ENCODE peak calls at places on chromosomes 5 and 9, in seven cellular contexts. One of them, this sample, is unnamed.

GRCh38 chr5:26669523-26669922 is 368.9 kb downstream of the CDH9 start:
- DNase-seq in K562: no peak
- DNase-seq in prostate gland: no peak
- DNase-seq in transverse colon: no peak
- DNase-seq in HepG2: no peak
- DNase-seq in spleen: peak; percentile 72
- DNase-seq in HCT116: no peak
- DNase-seq in this sample: no peak

GRCh38 chr9:109206670-109207069 is 39.6 kb upstream of the FRRS1L start:
- DNase-seq in K562: peak; percentile 29
- DNase-seq in prostate gland: no peak
- DNase-seq in transverse colon: no peak
- DNase-seq in HepG2: peak; percentile 7
- DNase-seq in spleen: no peak
- DNase-seq in HCT116: no peak
- DNase-seq in this sample: no peak

GRCh38 chr9:21543187-21543586 is 61.1 kb upstream of the IFNE start:
- DNase-seq in K562: no peak
- DNase-seq in prostate gland: no peak
- DNase-seq in transverse colon: no peak
- DNase-seq in HepG2: no peak
- DNase-seq in spleen: no peak
- DNase-seq in HCT116: no peak
- DNase-seq in this sample: no peak

GRCh38 chr5:6193315-6193714 is 185.0 kb downstream of the MED10 start:
- DNase-seq in K562: no peak
- DNase-seq in prostate gland: no peak
- DNase-seq in transverse colon: no peak
- DNase-seq in HepG2: no peak
- DNase-seq in spleen: no peak
- DNase-seq in HCT116: no peak
- DNase-seq in this sample: peak; percentile 17

GRCh38 chr5:179805070-179805528 is 1.6 kb downstream of the MGAT4B start:
- DNase-seq in K562: no peak
- DNase-seq in prostate gland: no peak
- DNase-seq in transverse colon: peak; percentile 87
- DNase-seq in HepG2: no peak
- DNase-seq in spleen: peak; percentile 77
- DNase-seq in HCT116: no peak
- DNase-seq in this sample: no peak

GRCh38 chr5:65815156-65815555 is 93.2 kb downstream of the NLN start:
- DNase-seq in K562: no peak
- DNase-seq in prostate gland: no peak
- DNase-seq in transverse colon: peak; percentile 39
- DNase-seq in HepG2: no peak
- DNase-seq in spleen: no peak
- DNase-seq in HCT116: no peak
- DNase-seq in this sample: no peak

GRCh38 chr5:139226131-139226530 is 28.0 kb upstream of the SIL1 start:
- DNase-seq in K562: no peak
- DNase-seq in prostate gland: peak; percentile 15
- DNase-seq in transverse colon: no peak
- DNase-seq in HepG2: no peak
- DNase-seq in spleen: no peak
- DNase-seq in HCT116: no peak
- DNase-seq in this sample: no peak

GRCh38 chr9:110728058-110728457 is 59.5 kb downstream of the MUSK start:
- DNase-seq in K562: no peak
- DNase-seq in prostate gland: no peak
- DNase-seq in transverse colon: no peak
- DNase-seq in HepG2: no peak
- DNase-seq in spleen: no peak
- DNase-seq in HCT116: no peak
- DNase-seq in this sample: no peak

GRCh38 chr9:89812556-89813181 is 207.9 kb downstream of the GADD45G start:
- DNase-seq in K562: no peak
- DNase-seq in prostate gland: no peak
- DNase-seq in transverse colon: no peak
- DNase-seq in HepG2: no peak
- DNase-seq in spleen: no peak
- DNase-seq in HCT116: no peak
- DNase-seq in this sample: no peak

GRCh38 chr5:10233505-10233904 is 16.2 kb downstream of the ATPSCKMT start:
- DNase-seq in K562: peak; percentile 62
- DNase-seq in prostate gland: peak; percentile 43
- DNase-seq in transverse colon: no peak
- DNase-seq in HepG2: peak; percentile 37
- DNase-seq in spleen: no peak
- DNase-seq in HCT116: peak; percentile 75
- DNase-seq in this sample: no peak

GRCh38 chr5:136182618-136183017 is 10.3 kb downstream of the SMIM32 start:
- DNase-seq in K562: no peak
- DNase-seq in prostate gland: no peak
- DNase-seq in transverse colon: no peak
- DNase-seq in HepG2: no peak
- DNase-seq in spleen: no peak
- DNase-seq in HCT116: no peak
- DNase-seq in this sample: no peak

GRCh38 chr9:87469833-87470465 is 27.7 kb upstream of the DAPK1 start:
- DNase-seq in K562: peak; percentile 39
- DNase-seq in prostate gland: no peak
- DNase-seq in transverse colon: no peak
- DNase-seq in HepG2: no peak
- DNase-seq in spleen: no peak
- DNase-seq in HCT116: no peak
- DNase-seq in this sample: no peak

GRCh38 chr9:87467187-87467586 is 30.5 kb upstream of the DAPK1 start:
- DNase-seq in K562: no peak
- DNase-seq in prostate gland: no peak
- DNase-seq in transverse colon: no peak
- DNase-seq in HepG2: no peak
- DNase-seq in spleen: no peak
- DNase-seq in HCT116: no peak
- DNase-seq in this sample: no peak

GRCh38 chr9:87464992-87465378 is 32.7 kb upstream of the DAPK1 start:
- DNase-seq in K562: no peak
- DNase-seq in prostate gland: no peak
- DNase-seq in transverse colon: no peak
- DNase-seq in HepG2: no peak
- DNase-seq in spleen: no peak
- DNase-seq in HCT116: no peak
- DNase-seq in this sample: no peak

GRCh38 chr9:87465791-87466190 is 31.9 kb upstream of the DAPK1 start:
- DNase-seq in K562: no peak
- DNase-seq in prostate gland: no peak
- DNase-seq in transverse colon: no peak
- DNase-seq in HepG2: no peak
- DNase-seq in spleen: no peak
- DNase-seq in HCT116: no peak
- DNase-seq in this sample: no peak

DNA sequence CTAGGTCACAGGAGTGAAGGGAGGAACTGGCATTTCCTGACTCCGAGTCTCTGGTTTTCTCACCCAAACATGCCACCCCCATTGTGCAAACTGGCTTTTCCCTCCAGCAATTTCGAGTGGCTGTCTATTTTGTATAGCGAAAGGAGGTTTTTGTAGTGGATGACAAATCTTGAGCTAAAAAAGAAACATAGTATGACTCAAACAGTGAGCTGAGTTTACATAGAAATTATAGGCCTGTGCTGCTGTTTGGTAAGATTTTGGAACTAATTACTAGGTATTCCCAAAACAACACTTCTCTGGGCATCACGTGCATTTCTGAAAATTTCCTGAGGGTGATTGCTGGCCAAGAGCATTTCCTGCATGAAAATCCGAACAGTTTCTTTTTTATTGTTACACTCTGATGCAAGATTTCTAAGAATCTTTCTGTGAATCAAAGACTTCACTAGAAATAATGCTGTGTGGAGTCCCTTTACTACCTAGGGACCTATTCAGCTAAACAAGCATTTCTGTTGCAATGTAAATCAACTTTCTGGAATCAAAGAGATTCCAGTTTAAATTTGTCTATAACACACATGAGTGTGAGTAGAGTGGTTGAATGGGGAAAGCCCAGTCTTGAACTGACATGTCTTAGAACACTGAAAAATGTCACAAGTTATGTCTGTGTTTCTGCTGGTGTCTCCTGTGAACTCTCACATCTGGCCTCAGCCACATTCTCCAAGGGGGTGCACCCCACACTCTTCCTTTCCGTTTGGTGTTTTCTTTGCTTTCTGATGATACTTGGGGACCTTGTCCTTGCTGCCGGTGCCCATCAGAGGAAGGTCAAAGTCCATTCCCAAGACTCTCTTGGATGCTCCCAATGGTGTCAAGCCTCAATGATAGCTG is 33.3 kb upstream of the DAPK1 start:
- DNase-seq in K562: no peak
- DNase-seq in prostate gland: no peak
- DNase-seq in transverse colon: no peak
- DNase-seq in HepG2: no peak
- DNase-seq in spleen: no peak
- DNase-seq in HCT116: no peak
- DNase-seq in this sample: no peak
- TF ChIP-seq POLR2AphosphoS5 in K562: no peak
- TF ChIP-seq POLR2AphosphoS5 in prostate gland: peak; percentile 23
- TF ChIP-seq POLR2AphosphoS5 in transverse colon: no peak
- TF ChIP-seq POLR2AphosphoS5 in HepG2: no peak
- TF ChIP-seq POLR2AphosphoS5 in spleen: no peak
- TF ChIP-seq POLR2AphosphoS5 in HCT116: no peak
- TF ChIP-seq POLR2AphosphoS5 in this sample: no peak

GRCh38 chr5:38466444-38467189 is 89.8 kb downstream of the LIFR start:
- DNase-seq in K562: no peak
- DNase-seq in prostate gland: no peak
- DNase-seq in transverse colon: peak; percentile 26
- DNase-seq in HepG2: no peak
- DNase-seq in spleen: no peak
- DNase-seq in HCT116: no peak
- DNase-seq in this sample: peak; percentile 92

GRCh38 chr5:38465702-38466443 is 90.6 kb downstream of the LIFR start:
- DNase-seq in K562: no peak
- DNase-seq in prostate gland: no peak
- DNase-seq in transverse colon: no peak
- DNase-seq in HepG2: no peak
- DNase-seq in spleen: no peak
- DNase-seq in HCT116: no peak
- DNase-seq in this sample: peak; percentile 66

GRCh38 chr5:38468202-38468656 is 88.2 kb downstream of the LIFR start:
- DNase-seq in K562: no peak
- DNase-seq in prostate gland: no peak
- DNase-seq in transverse colon: no peak
- DNase-seq in HepG2: peak; percentile 50
- DNase-seq in spleen: no peak
- DNase-seq in HCT116: peak; percentile 16
- DNase-seq in this sample: peak; percentile 91

GRCh38 chr5:38468978-38469706 is 87.3 kb downstream of the LIFR start:
- DNase-seq in K562: no peak
- DNase-seq in prostate gland: no peak
- DNase-seq in transverse colon: no peak
- DNase-seq in HepG2: no peak
- DNase-seq in spleen: no peak
- DNase-seq in HCT116: no peak
- DNase-seq in this sample: peak; percentile 92

DNA sequence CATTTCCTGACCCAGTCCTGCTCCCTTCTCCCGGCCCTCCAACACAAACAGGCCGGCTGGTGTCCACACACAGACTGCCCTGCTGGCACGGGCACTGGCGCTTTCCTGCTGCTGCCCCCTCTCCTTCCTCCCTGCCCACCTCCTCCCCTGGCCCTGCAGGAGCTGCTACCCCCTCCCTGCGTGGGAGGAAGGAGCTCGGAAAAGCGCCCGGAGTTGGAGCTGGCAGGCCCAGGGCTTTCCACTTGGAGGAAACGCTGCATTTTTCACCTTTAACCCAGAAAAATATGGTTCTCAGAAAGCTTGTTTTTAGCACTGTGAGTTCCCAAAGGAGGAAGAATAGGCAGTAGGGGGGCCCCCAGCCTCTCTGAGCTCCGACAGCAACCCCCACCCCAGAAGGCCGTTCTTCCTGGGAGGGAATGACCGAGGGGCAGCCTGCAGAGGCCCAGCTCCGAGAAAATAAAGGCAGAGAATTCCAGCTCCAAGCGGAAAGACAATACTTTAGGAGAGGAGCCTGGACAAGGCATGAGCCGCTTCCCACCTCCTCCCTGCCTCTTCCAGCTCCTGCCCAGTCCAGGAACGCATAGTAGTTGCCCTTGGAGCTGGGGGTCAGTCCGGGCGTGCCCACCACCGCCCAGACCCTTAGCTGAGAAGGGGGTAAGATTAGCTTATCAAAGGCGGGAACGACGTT is 88.9 kb downstream of the LIFR start:
- DNase-seq in K562: no peak
- DNase-seq in prostate gland: no peak
- DNase-seq in transverse colon: no peak
- DNase-seq in HepG2: no peak
- DNase-seq in spleen: no peak
- DNase-seq in HCT116: no peak
- DNase-seq in this sample: peak; percentile 87
- TF ChIP-seq POLR2AphosphoS5 in K562: no peak
- TF ChIP-seq POLR2AphosphoS5 in prostate gland: no peak
- TF ChIP-seq POLR2AphosphoS5 in transverse colon: no peak
- TF ChIP-seq POLR2AphosphoS5 in HepG2: no peak
- TF ChIP-seq POLR2AphosphoS5 in spleen: peak; percentile 78
- TF ChIP-seq POLR2AphosphoS5 in HCT116: no peak
- TF ChIP-seq POLR2AphosphoS5 in this sample: peak; percentile 38

GRCh38 chr5:96051401-96051830 is 89.8 kb upstream of the ELL2 start:
- DNase-seq in K562: no peak
- DNase-seq in prostate gland: peak; percentile 51
- DNase-seq in transverse colon: no peak
- DNase-seq in HepG2: no peak
- DNase-seq in spleen: no peak
- DNase-seq in HCT116: no peak
- DNase-seq in this sample: no peak
- TF ChIP-seq POLR2AphosphoS5 in K562: no peak
- TF ChIP-seq POLR2AphosphoS5 in prostate gland: peak; percentile 21
- TF ChIP-seq POLR2AphosphoS5 in transverse colon: no peak
- TF ChIP-seq POLR2AphosphoS5 in HepG2: no peak
- TF ChIP-seq POLR2AphosphoS5 in spleen: no peak
- TF ChIP-seq POLR2AphosphoS5 in HCT116: no peak
- TF ChIP-seq POLR2AphosphoS5 in this sample: no peak

DNA sequence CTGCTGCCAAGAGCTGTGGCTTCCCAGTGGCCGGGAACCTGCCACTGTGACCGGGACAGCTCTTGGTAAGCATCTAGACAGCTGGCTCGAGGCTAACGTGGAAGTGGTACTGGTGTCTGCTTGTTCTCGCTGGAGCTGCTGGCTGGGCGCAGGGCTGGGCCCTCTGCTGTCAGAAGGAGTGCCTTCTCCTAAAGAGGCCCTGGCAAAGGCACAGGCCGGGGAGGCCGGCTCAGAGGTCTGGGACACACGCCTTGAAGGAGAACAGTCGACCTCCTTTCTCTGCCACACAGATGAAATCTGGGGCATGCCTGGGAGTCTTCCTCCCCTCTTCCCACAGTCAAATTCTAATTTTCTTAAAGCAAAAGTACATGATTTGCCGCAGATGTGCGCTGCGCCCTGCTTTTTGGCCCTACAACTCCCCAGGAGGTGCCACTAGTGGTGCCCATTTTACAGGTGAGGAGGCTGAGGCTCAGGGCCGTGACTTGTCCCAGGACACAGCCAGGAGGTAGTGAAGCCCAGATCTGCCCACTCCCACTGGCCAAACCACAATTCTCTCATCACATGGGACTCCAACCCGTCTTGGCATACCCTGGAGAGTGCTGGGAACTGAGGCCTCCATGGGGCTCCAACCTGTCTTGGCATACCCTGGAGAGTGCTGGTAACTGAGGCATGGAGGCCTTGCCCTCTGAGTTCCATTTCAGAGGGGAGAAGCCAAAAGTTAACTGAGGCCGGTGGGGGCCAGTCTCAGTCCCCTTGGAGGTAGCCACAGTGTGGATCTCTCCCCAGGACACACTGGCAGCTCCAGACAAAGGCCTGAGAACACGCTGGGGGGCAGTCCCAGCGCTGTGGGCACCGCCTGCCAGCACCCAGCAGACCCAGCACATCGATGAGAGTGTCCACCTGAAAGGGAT is 12.0 kb upstream of the RXRA start:
- DNase-seq in K562: no peak
- DNase-seq in prostate gland: no peak
- DNase-seq in transverse colon: no peak
- DNase-seq in HepG2: no peak
- DNase-seq in spleen: peak; percentile 73
- DNase-seq in HCT116: no peak
- DNase-seq in this sample: no peak
- TF ChIP-seq POLR2AphosphoS5 in K562: no peak
- TF ChIP-seq POLR2AphosphoS5 in prostate gland: no peak
- TF ChIP-seq POLR2AphosphoS5 in transverse colon: no peak
- TF ChIP-seq POLR2AphosphoS5 in HepG2: no peak
- TF ChIP-seq POLR2AphosphoS5 in spleen: no peak
- TF ChIP-seq POLR2AphosphoS5 in HCT116: no peak
- TF ChIP-seq POLR2AphosphoS5 in this sample: no peak